ENCODE peak calls at places on chromosome 3, in five cellular contexts. N is Peyer's patch, J is psoas muscle, U is tibial nerve, T is cardiac muscle cell. V is an unnamed sample. For H3K4me1, the result is how much of the 10 kb centered on the place peaks cover.

GRCh38 chr3:126194713-126195305 is 14.4 kb upstream of the ALDH1L1 start:
- DNase-seq in N (no peak), J (no peak), U (no peak), T (no peak), V (no peak)

GRCh38 chr3:152292367-152292766 is 23.6 kb downstream of the MBNL1 start:
- DNase-seq in N (no peak), J (no peak), U (no peak), T (no peak), V (no peak)

GRCh38 chr3:143016321-143016972 is 15.1 kb downstream of the U2SURP start:
- DNase-seq in N (no peak), J (no peak), U (no peak), T (no peak), V (no peak)

GRCh38 chr3:38039101-38039898 is at the start of gene DLEC1:
- DNase-seq in N (peak), J (peak), U (no peak), T (peak), V (peak)

GRCh38 chr3:193586526-193586925 is 6.5 kb upstream of the OPA1 start:
- DNase-seq in N (no peak), J (no peak), U (no peak), T (no peak), V (no peak)

GRCh38 chr3:158672293-158673176 is at the start of gene LXN:
- DNase-seq in N (peak), J (peak), U (peak), T (peak), V (peak)

GRCh38 chr3:136171097-136171542 is 25.0 kb downstream of the MSL2 start:
- DNase-seq in N (no peak), J (no peak), U (no peak), T (no peak), V (no peak)

GRCh38 chr3:41199866-41200668 is 762 bp downstream of the CTNNB1 start:
- DNase-seq in N (peak), J (no peak), U (no peak), T (no peak), V (peak)

GRCh38 chr3:107208100-107208499 is 169.1 kb upstream of the CCDC54 start:
- DNase-seq in N (no peak), J (no peak), U (no peak), T (peak), V (no peak)

GRCh38 chr3:45088959-45089358 is 57.2 kb downstream of the CDCP1 start:
- DNase-seq in N (no peak), J (no peak), U (no peak), T (no peak), V (no peak)

GRCh38 chr3:45088543-45088942 is 57.6 kb downstream of the CDCP1 start:
- DNase-seq in N (no peak), J (no peak), U (no peak), T (no peak), V (peak)

GRCh38 chr3:45090855-45091254 is 55.3 kb downstream of the CDCP1 start:
- DNase-seq in N (no peak), J (no peak), U (no peak), T (no peak), V (no peak)

GRCh38 chr3:45095916-45096526 is 50.2 kb downstream of the CDCP1 start:
- DNase-seq in N (no peak), J (no peak), U (no peak), T (no peak), V (peak)

DNA sequence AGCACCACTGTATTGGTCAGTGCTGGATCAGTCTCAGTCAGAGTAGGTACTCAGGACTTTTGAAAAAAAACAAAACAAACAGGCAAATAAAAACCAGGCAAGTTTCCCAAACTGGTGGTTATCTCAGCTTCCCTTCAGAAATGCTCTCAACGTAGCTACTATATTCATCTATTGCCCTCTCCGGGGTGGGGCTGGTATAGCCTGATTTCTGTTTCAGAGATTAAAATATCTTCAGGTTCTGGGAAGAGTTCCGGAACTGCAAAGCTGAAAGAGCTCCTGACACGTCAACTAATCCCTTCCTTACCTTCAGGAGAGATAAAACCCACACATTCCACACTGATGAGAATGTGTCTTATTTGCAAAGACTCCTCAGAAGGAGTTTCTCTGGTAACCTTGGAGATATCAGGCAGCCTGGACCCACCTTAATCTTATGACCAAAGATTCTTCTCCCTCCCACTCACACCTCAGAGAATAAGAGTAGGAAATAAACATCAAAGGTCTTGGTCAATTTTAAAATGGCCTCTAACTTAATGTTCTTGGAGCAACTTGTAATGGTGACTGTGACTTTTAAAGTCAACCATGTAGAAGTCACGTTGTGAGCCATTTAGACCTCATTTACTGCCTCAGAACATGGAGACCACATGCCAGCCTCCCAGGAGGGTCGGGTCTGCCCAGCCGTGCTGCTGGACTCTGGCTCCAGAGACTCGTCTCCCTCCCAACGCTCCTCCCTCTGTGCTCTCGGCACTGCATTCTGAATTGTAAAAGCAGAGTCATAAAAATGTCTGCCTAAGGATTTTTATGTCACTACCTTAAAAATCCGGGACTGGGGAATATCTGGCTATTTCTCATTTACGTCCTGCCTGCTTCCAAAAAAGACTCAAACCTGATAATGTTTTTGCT is 53.8 kb downstream of the CDCP1 start:
- DNase-seq in N (peak), J (no peak), U (no peak), T (no peak), V (no peak)
- H3K27ac ChIP-seq in N (peak), J (no peak), U (no peak), T (no peak), V (no peak)

GRCh38 chr3:58021072-58021959 is 13.1 kb downstream of the FLNB start:
- DNase-seq in N (no peak), J (no peak), U (no peak), T (no peak), V (no peak)

GRCh38 chr3:58018892-58019291 is 10.7 kb downstream of the FLNB start:
- DNase-seq in N (no peak), J (no peak), U (no peak), T (no peak), V (no peak)

GRCh38 chr3:58021962-58022361 is 13.7 kb downstream of the FLNB start:
- DNase-seq in N (no peak), J (no peak), U (no peak), T (no peak), V (peak)

GRCh38 chr3:58020740-58021071 is 12.5 kb downstream of the FLNB start:
- DNase-seq in N (no peak), J (no peak), U (no peak), T (no peak), V (no peak)

GRCh38 chr3:58019343-58019742 is 11.1 kb downstream of the FLNB start:
- DNase-seq in N (no peak), J (no peak), U (no peak), T (no peak), V (no peak)
- H3K4me1 ChIP-seq in N (under half), J (under half), U (half or more), T (under half), V (under half)

GRCh38 chr3:184040010-184040409 is 8.5 kb downstream of the HTR3D start:
- DNase-seq in N (no peak), J (no peak), U (no peak), T (peak), V (no peak)
- TF ChIP-seq CTCF in N (no peak), J (peak), U (no peak), T (peak), V (peak)

DNA sequence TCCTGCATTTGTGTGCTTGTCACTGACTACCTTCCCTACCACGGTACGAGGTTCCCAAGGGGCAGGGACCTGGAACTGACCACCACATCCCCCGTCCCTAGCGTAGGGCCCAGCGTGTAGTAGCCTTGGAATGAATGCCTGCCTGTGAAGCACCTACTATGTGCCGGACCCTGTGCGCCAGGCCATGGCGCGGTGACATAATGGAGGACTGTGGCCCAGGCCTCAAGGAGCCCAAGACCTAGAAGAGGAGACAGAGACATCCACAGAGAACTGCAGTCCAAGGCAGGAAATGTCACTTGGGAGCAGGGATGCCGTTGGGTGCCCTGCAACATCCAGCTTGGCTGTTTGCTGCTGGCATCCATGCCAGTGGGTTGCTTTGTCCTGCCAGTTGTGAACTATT is 71.9 kb upstream of the SLC6A6 start:
- DNase-seq in N (peak), J (no peak), U (no peak), T (no peak), V (no peak)
- H3K27ac ChIP-seq in N (no peak), J (no peak), U (no peak), T (no peak), V (no peak)

DNA sequence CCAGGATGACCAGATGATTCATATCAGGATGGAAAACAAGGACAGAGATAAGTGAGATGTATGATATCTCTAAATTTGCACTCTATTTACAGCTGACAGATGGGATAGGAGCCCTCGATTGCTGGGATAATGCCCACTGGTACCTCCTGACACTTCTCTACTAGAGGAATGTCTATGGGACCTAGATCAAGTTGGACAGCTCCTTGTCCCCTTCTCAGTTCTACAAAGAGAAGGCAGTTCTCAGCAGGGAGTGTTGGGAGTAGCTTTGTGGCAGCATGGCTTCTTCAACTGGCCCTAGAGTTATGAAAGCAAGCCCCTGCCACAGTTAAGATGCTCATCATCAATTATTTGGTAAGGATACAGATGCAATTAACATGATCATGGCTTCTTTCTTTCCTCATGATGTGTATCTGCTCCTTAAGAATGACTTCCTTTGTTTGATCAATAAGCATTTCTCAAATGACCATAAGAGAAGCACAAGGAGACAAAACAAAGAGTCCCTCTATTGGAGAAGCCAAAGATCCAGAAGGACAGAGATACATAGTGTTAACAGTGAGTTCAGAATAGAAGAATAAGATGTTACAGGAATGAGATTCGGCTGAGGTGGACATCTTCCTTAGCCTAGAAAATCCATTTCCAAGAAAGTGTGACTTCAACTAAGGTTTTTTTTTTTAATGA is 481.3 kb downstream of the NAALADL2 start:
- DNase-seq in N (no peak), J (no peak), U (no peak), T (no peak), V (no peak)
- H3K4me1 ChIP-seq in N (under half), J (under half), U (under half), T (under half), V (under half)

GRCh38 chr3:134143828-134144390 is 106.8 kb downstream of the RYK start:
- DNase-seq in N (no peak), J (no peak), U (no peak), T (no peak), V (no peak)

GRCh38 chr3:134147411-134147810 is 103.2 kb downstream of the RYK start:
- DNase-seq in N (no peak), J (no peak), U (no peak), T (no peak), V (no peak)

GRCh38 chr3:134144694-134145093 is 106.0 kb downstream of the RYK start:
- DNase-seq in N (no peak), J (no peak), U (no peak), T (no peak), V (no peak)

GRCh38 chr3:134148534-134148933 is 102.1 kb downstream of the RYK start:
- DNase-seq in N (no peak), J (no peak), U (no peak), T (no peak), V (no peak)

DNA sequence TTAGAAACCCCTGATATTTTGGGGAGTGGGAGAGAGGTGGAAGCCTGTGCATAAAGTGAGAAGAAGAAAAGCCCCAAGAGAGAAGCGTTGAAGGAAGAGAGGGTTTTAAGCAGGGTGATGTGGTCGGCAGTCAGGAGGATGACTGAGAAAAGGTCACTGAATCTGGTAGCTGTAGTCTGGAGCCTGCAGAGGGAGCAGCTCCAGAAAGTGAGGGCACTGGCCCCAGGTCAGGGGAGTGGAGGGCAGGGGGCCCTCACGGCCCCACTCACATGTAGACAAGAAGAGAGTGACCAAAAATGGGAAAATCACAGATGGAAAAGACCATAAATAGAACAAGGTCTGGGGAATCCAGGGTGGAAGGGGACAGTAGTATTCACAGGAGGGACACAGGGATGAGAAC is 105.5 kb downstream of the RYK start:
- DNase-seq in N (no peak), J (no peak), U (no peak), T (no peak), V (no peak)
- TF ChIP-seq CTCF in N (no peak), J (no peak), U (no peak), T (peak), V (no peak)

DNA sequence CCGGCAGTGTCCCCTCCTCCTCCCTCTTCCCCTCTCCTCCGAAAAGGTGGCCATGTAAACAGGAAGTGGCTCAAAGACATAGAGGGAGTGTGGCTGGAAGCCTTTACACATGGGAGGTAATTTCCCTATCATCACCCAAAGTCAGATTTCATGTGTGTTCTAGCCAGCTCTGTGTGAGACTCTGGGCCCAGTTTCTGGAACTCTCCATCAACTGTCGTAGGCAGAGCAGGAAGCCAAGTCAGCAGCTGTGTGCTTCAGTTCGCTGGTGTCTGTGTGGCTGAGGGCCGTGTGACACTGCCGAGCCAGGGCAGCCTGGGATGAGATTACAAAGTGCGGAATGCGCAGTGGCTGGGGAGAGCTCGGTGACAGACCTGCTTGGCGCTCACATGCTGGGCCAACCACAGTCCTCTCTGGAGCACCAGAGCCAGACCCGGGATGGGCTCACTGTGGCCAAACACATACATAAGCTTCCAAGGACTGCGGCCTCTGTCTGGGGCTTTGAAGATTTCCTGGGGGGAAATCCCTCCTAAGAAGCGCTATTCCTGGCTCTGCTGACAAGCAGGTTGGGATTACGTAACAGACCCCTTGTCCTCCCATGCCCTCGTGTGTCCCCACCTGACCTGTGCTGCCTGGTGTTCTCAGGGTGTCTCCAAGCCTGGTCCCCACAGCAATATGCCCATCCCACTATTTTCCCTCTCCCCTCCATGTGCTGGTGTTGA is 50.7 kb downstream of the UMPS start:
- DNase-seq in N (no peak), J (peak), U (peak), T (peak), V (peak)
- H3K27ac ChIP-seq in N (peak), J (peak), U (peak), T (peak), V (peak)

GRCh38 chr3:48084170-48084569 is 68.0 kb upstream of the MAP4 start:
- DNase-seq in N (no peak), J (no peak), U (no peak), T (no peak), V (no peak)
- H3K4me1 ChIP-seq in N (under half), J (half or more), U (half or more), T (under half), V (under half)

GRCh38 chr3:63661242-63661641 is 8.8 kb downstream of the SNTN start:
- DNase-seq in N (no peak), J (no peak), U (no peak), T (peak), V (no peak)

GRCh38 chr3:63662011-63662410 is 9.5 kb downstream of the SNTN start:
- DNase-seq in N (no peak), J (no peak), U (no peak), T (no peak), V (no peak)

GRCh38 chr3:63656791-63657190 is 4.3 kb downstream of the SNTN start:
- DNase-seq in N (no peak), J (no peak), U (no peak), T (no peak), V (no peak)

DNA sequence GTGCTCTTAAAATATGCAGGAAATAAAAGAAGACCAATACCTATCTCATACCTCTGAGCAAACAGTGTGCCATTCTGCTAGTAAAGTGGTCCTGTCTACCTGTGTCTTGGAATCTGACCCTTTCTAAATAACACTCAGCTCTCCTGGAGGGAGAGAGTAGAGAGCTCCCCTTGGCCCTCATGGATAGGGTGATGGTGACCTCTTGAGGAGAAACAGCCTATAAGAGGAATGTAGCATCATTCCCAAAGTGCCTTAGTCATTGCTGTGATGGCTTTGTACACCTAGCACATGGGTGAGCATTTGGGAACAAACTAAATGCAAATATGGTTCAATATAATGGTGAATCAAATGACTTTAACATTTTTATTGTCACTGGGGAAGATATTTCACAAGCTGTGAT is 10.0 kb downstream of the SNTN start:
- DNase-seq in N (no peak), J (no peak), U (no peak), T (peak), V (no peak)
- TF ChIP-seq CTCF in N (peak), J (no peak), U (no peak), T (no peak), V (no peak)